ENCODE peak calls at places on chromosomes 3 and 15, in six cellular contexts. U, C, D, Y, G and P are unnamed samples.
A peak's percentile ranks its signal among the peaks of the same experiment; 100 is the strongest.

GRCh38 chr3:18847583-18848197 is 300.6 kb upstream of the KCNH8 start:
- DNase-seq in Y (no peak), U (peak; percentile 17), G (peak; percentile 55), C (no peak), D (peak; percentile 10), P (no peak)

GRCh38 chr15:67033012-67033411 is 32.4 kb upstream of the SMAD3 start:
- DNase-seq in Y (no peak), G (no peak), D (no peak), U (no peak), C (no peak), P (no peak)

GRCh38 chr3:71010731-71011455 is 572.6 kb downstream of the FOXP1 start:
- DNase-seq in Y (no peak), D (no peak), C (no peak), U (no peak), G (peak; percentile 19), P (no peak)

GRCh38 chr3:98741121-98741716 is 21.9 kb upstream of the ST3GAL6 start:
- DNase-seq in Y (no peak), U (no peak), D (no peak), C (no peak), G (no peak), P (no peak)

GRCh38 chr3:187247398-187247797 is 44.1 kb downstream of the MASP1 start:
- DNase-seq in C (no peak), D (no peak), G (no peak), Y (no peak), U (no peak), P (peak; percentile 58)

GRCh38 chr3:156554842-156555687 is at the start of gene SSR3:
- DNase-seq in G (peak; percentile 99), U (peak; percentile 100), C (peak; percentile 100), Y (peak; percentile 99), D (peak; percentile 99), P (peak; percentile 98)

GRCh38 chr3:27559835-27560234 is 75.7 kb upstream of the SLC4A7 start:
- DNase-seq in D (no peak), U (no peak), G (no peak), C (peak; percentile 60), Y (no peak), P (no peak)

GRCh38 chr3:111392911-111393351 is 149.1 kb upstream of the CD96 start:
- DNase-seq in U (no peak), G (peak; percentile 16), C (no peak), Y (peak; percentile 71), D (no peak), P (peak; percentile 93)

GRCh38 chr15:88814393-88814792 is 11.2 kb downstream of the ACAN start:
- DNase-seq in C (no peak), D (no peak), G (no peak), Y (no peak), U (no peak), P (no peak)

GRCh38 chr15:76340198-76340801 is 3.7 kb downstream of the ISL2 start:
- DNase-seq in Y (no peak), U (no peak), G (no peak), C (peak; percentile 50), D (peak; percentile 9), P (peak; percentile 30)

GRCh38 chr3:126134219-126134975 is 46.0 kb downstream of the ALDH1L1 start:
- DNase-seq in U (peak; percentile 73), G (peak; percentile 70), C (peak; percentile 72), D (peak; percentile 76), Y (no peak), P (peak; percentile 13)

GRCh38 chr3:95048564-95048963 is 985.7 kb downstream of the NSUN3 start:
- DNase-seq in C (no peak), U (no peak), D (no peak), Y (no peak), G (no peak), P (no peak)

GRCh38 chr3:172390792-172391191 is 57.5 kb downstream of the GHSR start:
- DNase-seq in G (no peak), Y (no peak), C (no peak), U (no peak), D (no peak), P (no peak)

GRCh38 chr3:180571831-180572578 is 30.0 kb upstream of the TTC14 start:
- DNase-seq in Y (no peak), U (no peak), G (no peak), C (no peak), D (no peak), P (peak; percentile 85)

GRCh38 chr15:83733206-83733605 is 79.3 kb downstream of the ADAMTSL3 start:
- DNase-seq in D (no peak), G (no peak), U (no peak), C (no peak), Y (no peak), P (no peak)

GRCh38 chr15:62894322-62895085 is 148.0 kb upstream of the TPM1 start:
- DNase-seq in Y (no peak), D (no peak), C (no peak), G (no peak), U (no peak), P (no peak)

GRCh38 chr3:191383104-191383503 is 52.8 kb upstream of the UTS2B start:
- DNase-seq in C (no peak), Y (no peak), G (no peak), U (no peak), D (no peak), P (no peak)

GRCh38 chr3:140216249-140216648 is 281.3 kb downstream of the CLSTN2 start:
- DNase-seq in G (peak; percentile 65), U (no peak), D (no peak), Y (no peak), C (no peak), P (peak; percentile 8)

GRCh38 chr3:158672293-158673176 is at the start of gene LXN:
- DNase-seq in Y (peak; percentile 85), C (peak; percentile 90), G (no peak), U (no peak), D (peak; percentile 93), P (peak; percentile 77)

GRCh38 chr3:185397676-185398075 is 34.7 kb downstream of the MAP3K13 start:
- DNase-seq in C (no peak), D (peak; percentile 69), G (no peak), Y (no peak), U (no peak), P (no peak)

GRCh38 chr3:71893120-71893519 is 108.2 kb upstream of the PROK2 start:
- DNase-seq in D (no peak), U (no peak), Y (no peak), C (no peak), G (peak; percentile 2), P (no peak)

GRCh38 chr3:67291287-67292252 is 293.5 kb downstream of the KBTBD8 start:
- DNase-seq in D (no peak), C (no peak), U (peak; percentile 52), G (no peak), Y (no peak), P (peak; percentile 62)

GRCh38 chr3:178182337-178182761 is 353.9 kb upstream of the KCNMB2 start:
- DNase-seq in G (no peak), Y (no peak), U (peak; percentile 60), D (peak; percentile 88), C (no peak), P (no peak)

GRCh38 chr15:79641841-79642240 is 209.7 kb downstream of the MINAR1 start:
- DNase-seq in D (no peak), U (no peak), G (no peak), C (no peak), Y (no peak), P (no peak)

GRCh38 chr3:10299175-10299574 is 6.4 kb upstream of the GHRL start:
- DNase-seq in U (no peak), D (no peak), G (no peak), Y (no peak), C (no peak), P (no peak)

GRCh38 chr15:85125056-85125661 is 143.5 kb downstream of the PDE8A start:
- DNase-seq in G (no peak), Y (no peak), U (no peak), D (no peak), C (no peak), P (no peak)

GRCh38 chr15:95025924-95026728 is 794.8 kb downstream of the MCTP2 start:
- DNase-seq in C (no peak), Y (no peak), U (peak; percentile 46), G (peak; percentile 70), D (no peak), P (peak; percentile 42)